ENCODE peak calls at places on chromosome 7, in eight cellular contexts. S is brain microvascular endothelial cell, Q is right lobe of liver, B is cardiac muscle cell, L is AG04449, G is fibroblast of villous mesenchyme, U is SK-N-SH, P is colonic mucosa. I is an unnamed sample.

GRCh38 chr7:84647797-84648762 is 453.5 kb upstream of the SEMA3A start:
- DNase-seq in S (peak; percentile 74), Q (no peak), B (no peak), L (peak; percentile 90), G (peak; percentile 60), U (no peak), P (no peak), I (peak; percentile 42)

GRCh38 chr7:81776972-81777371 is 7.1 kb upstream of the HGF start:
- DNase-seq in S (no peak), Q (no peak), B (no peak), L (no peak), G (no peak), U (no peak), P (no peak), I (no peak)

GRCh38 chr7:80440908-80441307 is 71.0 kb downstream of the GNAT3 start:
- DNase-seq in S (no peak), Q (no peak), B (no peak), L (no peak), G (no peak), U (no peak), P (no peak), I (no peak)

GRCh38 chr7:51102828-51103227 is 213.8 kb downstream of the COBL start:
- DNase-seq in S (peak; percentile 81), Q (no peak), B (no peak), L (no peak), G (no peak), U (no peak), P (no peak), I (no peak)

GRCh38 chr7:51666261-51666660 is 349.7 kb upstream of the COBL start:
- DNase-seq in S (no peak), Q (no peak), B (peak; percentile 20), L (no peak), G (no peak), U (no peak), P (no peak), I (no peak)

GRCh38 chr7:44912775-44913347 is 27.5 kb upstream of the PURB start:
- DNase-seq in S (no peak), Q (no peak), B (no peak), L (no peak), G (no peak), U (peak; percentile 58), P (no peak), I (no peak)

GRCh38 chr7:102473271-102473991 is 5.3 kb downstream of the POLR2J start:
- DNase-seq in S (no peak), Q (peak; percentile 13), B (no peak), L (no peak), G (no peak), U (no peak), P (no peak), I (no peak)

GRCh38 chr7:21580073-21580521 is 37.3 kb downstream of the DNAH11 start:
- DNase-seq in S (peak; percentile 42), Q (no peak), B (no peak), L (no peak), G (peak; percentile 71), U (no peak), P (no peak), I (peak; percentile 36)

GRCh38 chr7:129147723-129148122 is 3.2 kb downstream of the TSPAN33 start:
- DNase-seq in S (no peak), Q (no peak), B (no peak), L (no peak), G (no peak), U (no peak), P (no peak), I (no peak)

GRCh38 chr7:81161459-81162075 is 242.7 kb upstream of the SEMA3C start:
- DNase-seq in S (peak; percentile 55), Q (no peak), B (no peak), L (peak; percentile 72), G (peak; percentile 97), U (no peak), P (no peak), I (peak; percentile 80)

GRCh38 chr7:135825406-135825805 is 76.8 kb upstream of the FAM180A start:
- DNase-seq in S (no peak), Q (no peak), B (no peak), L (no peak), G (no peak), U (no peak), P (no peak), I (no peak)

GRCh38 chr7:158422551-158423189 is 165.0 kb downstream of the PTPRN2 start:
- DNase-seq in S (no peak), Q (no peak), B (no peak), L (no peak), G (no peak), U (no peak), P (no peak), I (no peak)

GRCh38 chr7:4744391-4745264 is 30.8 kb upstream of the AP5Z1 start:
- DNase-seq in S (peak; percentile 99), Q (peak; percentile 99), B (peak; percentile 98), L (peak; percentile 98), G (peak; percentile 100), U (peak; percentile 63), P (peak; percentile 99), I (peak; percentile 95)

GRCh38 chr7:29270579-29270978 is 76.0 kb downstream of the CHN2 start:
- DNase-seq in S (peak; percentile 41), Q (no peak), B (no peak), L (no peak), G (no peak), U (no peak), P (no peak), I (no peak)

GRCh38 chr7:156927571-156928405 is 21.7 kb upstream of the NOM1 start:
- DNase-seq in S (no peak), Q (no peak), B (no peak), L (no peak), G (peak; percentile 22), U (no peak), P (no peak), I (no peak)

GRCh38 chr7:48637382-48637781 is 287.0 kb upstream of the CDC14C start:
- DNase-seq in S (peak; percentile 14), Q (no peak), B (no peak), L (no peak), G (no peak), U (no peak), P (no peak), I (no peak)

GRCh38 chr7:157707983-157708720 is 371.3 kb downstream of the DNAJB6 start:
- DNase-seq in S (no peak), Q (no peak), B (no peak), L (no peak), G (no peak), U (peak; percentile 80), P (no peak), I (no peak)

GRCh38 chr7:2686101-2686500 is 1.9 kb upstream of the AMZ1 start:
- DNase-seq in S (no peak), Q (no peak), B (no peak), L (no peak), G (no peak), U (no peak), P (no peak), I (no peak)

GRCh38 chr7:28151965-28152364 is 28.6 kb downstream of the JAZF1 start:
- DNase-seq in S (peak; percentile 43), Q (no peak), B (no peak), L (peak; percentile 69), G (peak; percentile 68), U (no peak), P (no peak), I (no peak)

GRCh38 chr7:90064370-90064769 is 89.9 kb upstream of the STEAP1 start:
- DNase-seq in S (no peak), Q (no peak), B (no peak), L (no peak), G (no peak), U (no peak), P (no peak), I (no peak)

GRCh38 chr7:100430450-100431285 is 1.0 kb downstream of the MEPCE start:
- DNase-seq in S (no peak), Q (no peak), B (peak; percentile 38), L (no peak), G (peak; percentile 28), U (peak; percentile 59), P (peak; percentile 36), I (no peak)

GRCh38 chr7:84422790-84423189 is 228.2 kb upstream of the SEMA3A start:
- DNase-seq in S (no peak), Q (no peak), B (no peak), L (peak; percentile 14), G (no peak), U (no peak), P (no peak), I (no peak)

GRCh38 chr7:128453836-128454804 is 1.6 kb upstream of the HILPDA start:
- DNase-seq in S (peak; percentile 52), Q (peak; percentile 89), B (peak; percentile 84), L (peak; percentile 55), G (peak; percentile 98), U (peak; percentile 75), P (peak; percentile 51), I (peak; percentile 16)

GRCh38 chr7:423312-424260 is 96.1 kb downstream of the PDGFA start:
- DNase-seq in S (no peak), Q (peak; percentile 13), B (no peak), L (no peak), G (no peak), U (no peak), P (no peak), I (no peak)
- TF ChIP-seq CTCF in S (no peak), Q (no peak), B (no peak), L (no peak), G (no peak), U (no peak), P (no peak), I (no peak)

GRCh38 chr7:71443197-71443542 is 311.2 kb downstream of the GALNT17 start:
- DNase-seq in S (no peak), Q (no peak), B (no peak), L (no peak), G (no peak), U (no peak), P (no peak), I (no peak)
- H3K4me3 ChIP-seq in S (no peak overlapping the region), Q (no peak overlapping the region), B (no peak overlapping the region), L (no peak overlapping the region), G (no peak overlapping the region), U (no peak overlapping the region), P (no peak overlapping the region), I (no peak overlapping the region)

GRCh38 chr7:139913006-139913405 is 83.9 kb downstream of the TBXAS1 start:
- DNase-seq in S (no peak), Q (no peak), B (no peak), L (no peak), G (peak; percentile 20), U (no peak), P (no peak), I (no peak)
- TF ChIP-seq CTCF in S (no peak), Q (no peak), B (no peak), L (no peak), G (no peak), U (no peak), P (no peak), I (no peak)

DNA sequence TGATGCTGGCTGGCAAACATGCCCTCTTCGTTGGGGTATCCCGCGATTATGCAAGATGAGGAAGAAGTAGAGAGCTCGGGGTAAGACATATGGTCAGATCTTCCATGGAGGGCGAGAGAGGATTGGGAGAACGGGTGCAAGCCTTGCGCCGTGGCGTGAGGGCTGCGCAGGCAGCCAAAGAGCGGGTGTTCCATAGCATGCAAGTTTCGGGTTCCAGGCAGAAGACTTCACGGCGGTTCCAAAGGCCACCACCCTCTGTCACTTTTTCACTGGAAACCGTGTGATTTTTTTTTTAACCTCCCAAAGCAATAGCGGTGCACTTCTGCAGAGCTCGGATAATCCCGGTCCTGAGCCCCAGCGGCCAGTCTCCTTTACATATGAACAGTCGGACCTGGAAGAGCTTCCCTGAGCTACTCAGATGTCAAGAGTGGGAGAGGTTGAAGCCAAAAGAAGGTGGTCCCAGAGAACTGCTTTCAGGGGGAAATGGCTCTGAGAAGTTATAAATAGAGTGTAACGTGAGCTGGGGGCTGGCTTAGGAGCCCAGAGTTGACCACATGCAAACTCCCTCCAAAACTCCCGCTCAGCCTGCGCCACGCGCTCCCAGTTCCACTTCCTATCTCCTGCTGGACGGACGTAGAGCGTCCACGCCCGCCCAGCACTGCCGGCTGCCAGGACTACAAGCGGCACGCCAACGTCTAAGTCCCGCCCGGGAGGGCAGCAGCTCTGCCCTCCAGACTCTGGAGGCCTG is at the start of gene MEOX2:
- DNase-seq in S (peak; percentile 29), Q (peak; percentile 70), B (peak; percentile 75), L (no peak), G (peak; percentile 17), U (peak; percentile 26), P (peak; percentile 50), I (peak; percentile 86)
- H3K4me3 ChIP-seq in S (peak within 1 kb of the TSS; percentile 51), Q (peak within 1 kb of the TSS; percentile 30), B (peak within 1 kb of the TSS; percentile 20), L (peak within 1 kb of the TSS; percentile 41), G (peak within 1 kb of the TSS; percentile 6), U (no peak within 1 kb of the TSS), P (peak within 1 kb of the TSS; percentile 31), I (peak within 1 kb of the TSS; percentile 69)